ENCODE peak calls at places on chromosome 15, in four cellular contexts. U is activated CD4-positive, alpha-beta T cell treated with anti-CD3 and anti-CD28 coated beads, Interleukin-2, amount 50 U/mL, for 1 hour; F is activated T-helper 1 cell treated with anti-CD3 and anti-CD28 coated beads, Interleukin-2, amount 50 U/mL, for 16 hours; O is DND-41. B is an unnamed sample.

GRCh38 chr15:95150466-95150865 is 919.1 kb downstream of the MCTP2 start:
- DNase-seq in U (no peak), F (no peak), O (no peak), B (no peak)

GRCh38 chr15:90291679-90292356 is 26.3 kb downstream of the NGRN start:
- DNase-seq in F (no peak), O (peak), U (no peak), B (no peak)

GRCh38 chr15:66401130-66402021 is 14.7 kb downstream of the MAP2K1 start:
- DNase-seq in O (peak), U (no peak), F (no peak), B (no peak)

GRCh38 chr15:63905558-63906265 is 72.0 kb upstream of the HERC1 start:
- DNase-seq in O (no peak), U (no peak), F (no peak), B (no peak)

GRCh38 chr15:68599560-68600071 is 20.8 kb downstream of the CORO2B start:
- DNase-seq in U (no peak), F (no peak), O (no peak), B (no peak)

GRCh38 chr15:42640103-42640502 is 64.7 kb downstream of the STARD9 start:
- DNase-seq in U (no peak), F (no peak), O (no peak), B (no peak)

GRCh38 chr15:60972866-60973265 is 256.2 kb downstream of the RORA start:
- DNase-seq in U (no peak), O (no peak), F (no peak), B (no peak)

GRCh38 chr15:29268706-29269484 is 727 bp downstream of the NSMCE3 start:
- DNase-seq in U (peak), F (peak), O (peak), B (peak)

GRCh38 chr15:71931261-71931660 is 120.9 kb downstream of the NR2E3 start:
- DNase-seq in F (no peak), U (no peak), O (no peak), B (no peak)

GRCh38 chr15:36499751-36500389 is 79.6 kb upstream of the CDIN1 start:
- DNase-seq in O (no peak), U (no peak), F (no peak), B (no peak)

GRCh38 chr15:35649575-35649974 is 103.6 kb upstream of the DPH6 start:
- DNase-seq in O (no peak), U (no peak), F (no peak), B (no peak)

GRCh38 chr15:41930221-41930866 is 36.5 kb upstream of the SPTBN5 start:
- DNase-seq in U (no peak), F (no peak), O (no peak), B (no peak)

GRCh38 chr15:95929232-95929846 is 401.2 kb upstream of the NR2F2 start:
- DNase-seq in U (no peak), F (no peak), O (peak), B (no peak)

GRCh38 chr15:22869856-22870255 is 31.4 kb downstream of the NIPA2 start:
- DNase-seq in O (no peak), U (no peak), F (no peak), B (no peak)

GRCh38 chr15:73802336-73803105 is 49.4 kb upstream of the INSYN1 start:
- DNase-seq in U (no peak), O (no peak), F (no peak), B (no peak)

GRCh38 chr15:81038975-81039607 is 38.4 kb downstream of the TLNRD1 start:
- DNase-seq in O (no peak), U (no peak), F (no peak), B (no peak)

GRCh38 chr15:82535566-82536408 is 4.5 kb downstream of the RPS17 start:
- DNase-seq in U (no peak), O (no peak), F (no peak), B (no peak)

GRCh38 chr15:78195735-78196201 is 38.6 kb downstream of the ACSBG1 start:
- DNase-seq in O (peak), U (peak), F (peak), B (peak)

GRCh38 chr15:58115692-58116091 is 22.5 kb upstream of the AQP9 start:
- DNase-seq in O (no peak), U (no peak), F (no peak), B (no peak)

GRCh38 chr15:84955089-84955848 is 26.4 kb upstream of the PDE8A start:
- DNase-seq in O (no peak), U (peak), F (peak), B (no peak)

GRCh38 chr15:49185473-49185872 is 15.4 kb downstream of the GALK2 start:
- DNase-seq in U (no peak), F (no peak), O (no peak), B (no peak)

GRCh38 chr15:33215941-33216872 is 21.7 kb upstream of the FMN1 start:
- DNase-seq in U (no peak), F (no peak), O (no peak), B (no peak)

GRCh38 chr15:32730677-32731654 is 13.2 kb downstream of the GREM1 start:
- DNase-seq in F (no peak), O (no peak), U (no peak), B (no peak)

GRCh38 chr15:78368671-78369070 is 28.5 kb downstream of the CRABP1 start:
- DNase-seq in U (no peak), F (no peak), O (peak), B (no peak)

GRCh38 chr15:82698711-82699345 is 10.8 kb downstream of the AP3B2 start:
- DNase-seq in O (no peak), U (no peak), F (no peak), B (no peak)

B was measured in activated CD4-positive, CD25-positive, alpha-beta regulatory T cell.